ENCODE peak calls at places on chromosomes 1 and 21, in ten cellular contexts. One of them, this sample, is unnamed.

GRCh38 chr21:42532466-42533181 is 19.0 kb downstream of the SLC37A1 start:
- DNase-seq in brain microvascular endothelial cell: no peak
- DNase-seq in GM23338: no peak
- DNase-seq in uterus: peak; percentile 65
- DNase-seq in tibial artery: peak; percentile 93
- DNase-seq in thoracic aorta: peak; percentile 28
- DNase-seq in hepatocyte: no peak
- DNase-seq in lower lobe of right lung: peak; percentile 74
- DNase-seq in body of pancreas: peak; percentile 61
- DNase-seq in upper lobe of right lung: peak; percentile 82
- DNase-seq in this sample: peak; percentile 74

GRCh38 chr21:26572668-26573381 is at the start of gene CYYR1:
- DNase-seq in brain microvascular endothelial cell: no peak
- DNase-seq in GM23338: peak; percentile 84
- DNase-seq in uterus: no peak
- DNase-seq in tibial artery: no peak
- DNase-seq in thoracic aorta: no peak
- DNase-seq in hepatocyte: peak; percentile 50
- DNase-seq in lower lobe of right lung: peak; percentile 48
- DNase-seq in body of pancreas: no peak
- DNase-seq in upper lobe of right lung: peak; percentile 62
- DNase-seq in this sample: no peak

GRCh38 chr1:225887030-225887314 is 2.0 kb downstream of the LEFTY1 start:
- DNase-seq in brain microvascular endothelial cell: no peak
- DNase-seq in GM23338: no peak
- DNase-seq in uterus: no peak
- DNase-seq in tibial artery: no peak
- DNase-seq in thoracic aorta: no peak
- DNase-seq in hepatocyte: no peak
- DNase-seq in lower lobe of right lung: no peak
- DNase-seq in body of pancreas: no peak
- DNase-seq in upper lobe of right lung: no peak
- DNase-seq in this sample: no peak

GRCh38 chr1:109151146-109151545 is 37.2 kb downstream of the ELAPOR1 start:
- DNase-seq in brain microvascular endothelial cell: peak; percentile 60
- DNase-seq in GM23338: peak; percentile 46
- DNase-seq in uterus: no peak
- DNase-seq in tibial artery: no peak
- DNase-seq in thoracic aorta: no peak
- DNase-seq in hepatocyte: peak; percentile 56
- DNase-seq in lower lobe of right lung: no peak
- DNase-seq in body of pancreas: peak; percentile 81
- DNase-seq in upper lobe of right lung: no peak
- DNase-seq in this sample: no peak

GRCh38 chr1:151990856-151991198 is 2.8 kb downstream of the S100A10 start:
- DNase-seq in brain microvascular endothelial cell: peak; percentile 77
- DNase-seq in GM23338: no peak
- DNase-seq in uterus: peak; percentile 31
- DNase-seq in tibial artery: no peak
- DNase-seq in thoracic aorta: no peak
- DNase-seq in hepatocyte: peak; percentile 47
- DNase-seq in lower lobe of right lung: no peak
- DNase-seq in body of pancreas: peak; percentile 46
- DNase-seq in upper lobe of right lung: no peak
- DNase-seq in this sample: no peak

GRCh38 chr21:33383056-33383888 is 19.9 kb upstream of the IFNGR2 start:
- DNase-seq in brain microvascular endothelial cell: peak; percentile 91
- DNase-seq in GM23338: peak; percentile 20
- DNase-seq in uterus: peak; percentile 44
- DNase-seq in tibial artery: peak; percentile 76
- DNase-seq in thoracic aorta: no peak
- DNase-seq in hepatocyte: peak; percentile 90
- DNase-seq in lower lobe of right lung: peak; percentile 74
- DNase-seq in body of pancreas: peak; percentile 78
- DNase-seq in upper lobe of right lung: peak; percentile 77
- DNase-seq in this sample: peak; percentile 80

GRCh38 chr1:3055051-3055450 is 14.0 kb upstream of the PRDM16 start:
- DNase-seq in brain microvascular endothelial cell: no peak
- DNase-seq in GM23338: no peak
- DNase-seq in uterus: no peak
- DNase-seq in tibial artery: no peak
- DNase-seq in thoracic aorta: no peak
- DNase-seq in hepatocyte: no peak
- DNase-seq in lower lobe of right lung: no peak
- DNase-seq in body of pancreas: peak; percentile 1
- DNase-seq in upper lobe of right lung: no peak
- DNase-seq in this sample: peak; percentile 64

GRCh38 chr21:24856326-24856725 is 751.0 kb downstream of the MRPL39 start:
- DNase-seq in brain microvascular endothelial cell: no peak
- DNase-seq in GM23338: no peak
- DNase-seq in uterus: no peak
- DNase-seq in tibial artery: no peak
- DNase-seq in thoracic aorta: no peak
- DNase-seq in hepatocyte: no peak
- DNase-seq in lower lobe of right lung: no peak
- DNase-seq in body of pancreas: no peak
- DNase-seq in upper lobe of right lung: no peak
- DNase-seq in this sample: no peak

GRCh38 chr1:58885998-58886397 is 102.2 kb upstream of the JUN start:
- DNase-seq in brain microvascular endothelial cell: no peak
- DNase-seq in GM23338: no peak
- DNase-seq in uterus: no peak
- DNase-seq in tibial artery: peak; percentile 91
- DNase-seq in thoracic aorta: no peak
- DNase-seq in hepatocyte: no peak
- DNase-seq in lower lobe of right lung: no peak
- DNase-seq in body of pancreas: peak; percentile 59
- DNase-seq in upper lobe of right lung: no peak
- DNase-seq in this sample: no peak

GRCh38 chr1:58884706-58885661 is 101.1 kb upstream of the JUN start:
- DNase-seq in brain microvascular endothelial cell: no peak
- DNase-seq in GM23338: no peak
- DNase-seq in uterus: peak; percentile 60
- DNase-seq in tibial artery: no peak
- DNase-seq in thoracic aorta: no peak
- DNase-seq in hepatocyte: peak; percentile 86
- DNase-seq in lower lobe of right lung: no peak
- DNase-seq in body of pancreas: peak; percentile 95
- DNase-seq in upper lobe of right lung: no peak
- DNase-seq in this sample: no peak

GRCh38 chr1:58883037-58883887 is 99.4 kb upstream of the JUN start:
- DNase-seq in brain microvascular endothelial cell: peak; percentile 96
- DNase-seq in GM23338: peak; percentile 16
- DNase-seq in uterus: peak; percentile 59
- DNase-seq in tibial artery: peak; percentile 87
- DNase-seq in thoracic aorta: peak; percentile 55
- DNase-seq in hepatocyte: no peak
- DNase-seq in lower lobe of right lung: peak; percentile 84
- DNase-seq in body of pancreas: peak; percentile 88
- DNase-seq in upper lobe of right lung: peak; percentile 74
- DNase-seq in this sample: no peak

GRCh38 chr1:58882322-58882951 is 98.6 kb upstream of the JUN start:
- DNase-seq in brain microvascular endothelial cell: no peak
- DNase-seq in GM23338: no peak
- DNase-seq in uterus: no peak
- DNase-seq in tibial artery: no peak
- DNase-seq in thoracic aorta: no peak
- DNase-seq in hepatocyte: no peak
- DNase-seq in lower lobe of right lung: no peak
- DNase-seq in body of pancreas: no peak
- DNase-seq in upper lobe of right lung: no peak
- DNase-seq in this sample: no peak

GRCh38 chr1:58883888-58884482 is 100.1 kb upstream of the JUN start:
- DNase-seq in brain microvascular endothelial cell: no peak
- DNase-seq in GM23338: no peak
- DNase-seq in uterus: no peak
- DNase-seq in tibial artery: no peak
- DNase-seq in thoracic aorta: no peak
- DNase-seq in hepatocyte: no peak
- DNase-seq in lower lobe of right lung: no peak
- DNase-seq in body of pancreas: peak; percentile 62
- DNase-seq in upper lobe of right lung: no peak
- DNase-seq in this sample: no peak
- H3K27ac ChIP-seq in brain microvascular endothelial cell: peak overlapping the region; percentile 82
- H3K27ac ChIP-seq in GM23338: no peak overlapping the region
- H3K27ac ChIP-seq in uterus: no peak overlapping the region
- H3K27ac ChIP-seq in tibial artery: peak overlapping the region; percentile 84
- H3K27ac ChIP-seq in thoracic aorta: peak overlapping the region; percentile 83
- H3K27ac ChIP-seq in hepatocyte: peak overlapping the region; percentile 88
- H3K27ac ChIP-seq in lower lobe of right lung: peak overlapping the region; percentile 61
- H3K27ac ChIP-seq in body of pancreas: peak overlapping the region; percentile 86
- H3K27ac ChIP-seq in upper lobe of right lung: peak overlapping the region; percentile 78
- H3K27ac ChIP-seq in this sample: peak overlapping the region; percentile 82

GRCh38 chr1:112712191-112712590 is 2.9 kb downstream of the PPM1J start:
- DNase-seq in brain microvascular endothelial cell: no peak
- DNase-seq in GM23338: no peak
- DNase-seq in uterus: no peak
- DNase-seq in tibial artery: peak; percentile 38
- DNase-seq in thoracic aorta: no peak
- DNase-seq in hepatocyte: no peak
- DNase-seq in lower lobe of right lung: no peak
- DNase-seq in body of pancreas: no peak
- DNase-seq in upper lobe of right lung: no peak
- DNase-seq in this sample: peak; percentile 60

GRCh38 chr1:112711041-112711440 is 4.1 kb downstream of the PPM1J start:
- DNase-seq in brain microvascular endothelial cell: no peak
- DNase-seq in GM23338: peak; percentile 52
- DNase-seq in uterus: no peak
- DNase-seq in tibial artery: peak; percentile 59
- DNase-seq in thoracic aorta: no peak
- DNase-seq in hepatocyte: no peak
- DNase-seq in lower lobe of right lung: no peak
- DNase-seq in body of pancreas: no peak
- DNase-seq in upper lobe of right lung: no peak
- DNase-seq in this sample: peak; percentile 73

GRCh38 chr1:112710159-112710558 is 3.2 kb upstream of the RHOC start:
- DNase-seq in brain microvascular endothelial cell: no peak
- DNase-seq in GM23338: no peak
- DNase-seq in uterus: no peak
- DNase-seq in tibial artery: no peak
- DNase-seq in thoracic aorta: no peak
- DNase-seq in hepatocyte: no peak
- DNase-seq in lower lobe of right lung: no peak
- DNase-seq in body of pancreas: no peak
- DNase-seq in upper lobe of right lung: no peak
- DNase-seq in this sample: no peak

GRCh38 chr1:112711672-112712071 is 3.5 kb downstream of the PPM1J start:
- DNase-seq in brain microvascular endothelial cell: no peak
- DNase-seq in GM23338: no peak
- DNase-seq in uterus: no peak
- DNase-seq in tibial artery: no peak
- DNase-seq in thoracic aorta: no peak
- DNase-seq in hepatocyte: no peak
- DNase-seq in lower lobe of right lung: no peak
- DNase-seq in body of pancreas: no peak
- DNase-seq in upper lobe of right lung: no peak
- DNase-seq in this sample: peak; percentile 65

DNA sequence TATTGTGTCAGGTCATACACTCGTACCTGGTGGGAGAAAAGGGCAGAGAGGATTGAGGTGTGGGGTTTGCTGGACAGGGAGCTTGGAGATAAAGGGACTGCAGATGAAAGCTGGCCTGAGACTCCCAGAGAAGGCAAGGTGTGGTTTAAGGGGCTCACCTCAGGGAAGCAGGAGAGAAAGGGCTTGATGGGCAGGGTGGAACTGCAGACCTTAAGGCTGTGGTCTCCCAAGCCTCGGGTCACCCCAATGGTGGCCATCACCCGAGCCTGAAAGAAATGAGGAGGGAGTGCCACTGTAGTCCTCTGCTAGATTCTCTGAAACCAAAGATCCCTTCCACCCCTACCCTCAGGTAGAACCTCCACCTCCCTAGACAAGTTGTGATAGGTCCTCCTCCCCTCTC is 3.7 kb upstream of the RHOC start:
- DNase-seq in brain microvascular endothelial cell: no peak
- DNase-seq in GM23338: no peak
- DNase-seq in uterus: no peak
- DNase-seq in tibial artery: no peak
- DNase-seq in thoracic aorta: no peak
- DNase-seq in hepatocyte: no peak
- DNase-seq in lower lobe of right lung: no peak
- DNase-seq in body of pancreas: no peak
- DNase-seq in upper lobe of right lung: no peak
- DNase-seq in this sample: peak; percentile 56
- H3K4me3 ChIP-seq in brain microvascular endothelial cell: no peak overlapping the region
- H3K4me3 ChIP-seq in GM23338: no peak overlapping the region
- H3K4me3 ChIP-seq in uterus: no peak overlapping the region
- H3K4me3 ChIP-seq in tibial artery: no peak overlapping the region
- H3K4me3 ChIP-seq in thoracic aorta: no peak overlapping the region
- H3K4me3 ChIP-seq in hepatocyte: no peak overlapping the region
- H3K4me3 ChIP-seq in lower lobe of right lung: no peak overlapping the region
- H3K4me3 ChIP-seq in body of pancreas: no peak overlapping the region
- H3K4me3 ChIP-seq in upper lobe of right lung: no peak overlapping the region
- H3K4me3 ChIP-seq in this sample: no peak overlapping the region

GRCh38 chr1:190416239-190416638 is 61.4 kb downstream of the BRINP3 start:
- DNase-seq in brain microvascular endothelial cell: no peak
- DNase-seq in GM23338: peak; percentile 42
- DNase-seq in uterus: no peak
- DNase-seq in tibial artery: no peak
- DNase-seq in thoracic aorta: no peak
- DNase-seq in hepatocyte: no peak
- DNase-seq in lower lobe of right lung: no peak
- DNase-seq in body of pancreas: no peak
- DNase-seq in upper lobe of right lung: no peak
- DNase-seq in this sample: no peak
- TF ChIP-seq CTCF in brain microvascular endothelial cell: peak; percentile 11
- TF ChIP-seq CTCF in GM23338: peak; percentile 27
- TF ChIP-seq CTCF in uterus: no peak
- TF ChIP-seq CTCF in tibial artery: no peak
- TF ChIP-seq CTCF in thoracic aorta: no peak
- TF ChIP-seq CTCF in hepatocyte: peak; percentile 9
- TF ChIP-seq CTCF in lower lobe of right lung: no peak
- TF ChIP-seq CTCF in body of pancreas: no peak
- TF ChIP-seq CTCF in upper lobe of right lung: no peak
- TF ChIP-seq CTCF in this sample: no peak

DNA sequence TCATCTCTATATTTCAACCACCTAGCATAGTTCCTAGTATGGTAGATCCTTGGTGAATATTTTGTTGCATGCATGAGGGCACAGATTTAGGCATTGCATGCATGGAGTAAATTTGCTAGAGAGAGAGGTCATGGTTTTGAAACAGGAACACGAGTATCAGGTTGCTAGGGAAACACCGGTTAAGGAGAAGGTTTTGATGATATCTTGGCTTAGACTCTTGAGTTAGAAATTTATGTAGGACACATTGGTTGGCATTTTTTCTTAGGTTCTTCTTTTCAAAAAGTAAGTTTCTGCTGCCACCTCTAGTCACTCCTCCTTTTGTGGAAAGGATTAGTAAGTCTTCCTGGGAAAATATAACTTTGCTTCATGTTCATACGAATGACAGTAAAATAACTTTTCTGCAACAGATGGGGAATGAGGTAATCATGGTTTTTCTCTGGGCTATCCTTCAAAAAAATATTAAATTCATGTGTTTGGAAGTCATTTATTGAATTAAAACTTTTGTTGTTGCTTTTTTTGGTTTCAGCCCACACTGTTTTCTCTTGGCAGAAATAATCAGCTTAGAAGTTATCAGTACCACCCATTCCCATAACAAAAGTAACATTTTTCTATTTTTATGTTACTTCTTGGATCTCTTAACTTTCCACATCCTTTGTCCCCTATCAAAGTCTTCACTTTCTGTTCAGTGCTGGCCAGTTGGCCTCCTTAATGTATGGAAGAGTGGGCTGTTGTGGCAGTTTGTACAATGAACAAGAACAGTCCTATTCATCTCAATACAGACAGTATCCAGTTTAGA is 97.3 kb downstream of the PLA2G4A start:
- DNase-seq in brain microvascular endothelial cell: no peak
- DNase-seq in GM23338: no peak
- DNase-seq in uterus: no peak
- DNase-seq in tibial artery: no peak
- DNase-seq in thoracic aorta: no peak
- DNase-seq in hepatocyte: no peak
- DNase-seq in lower lobe of right lung: no peak
- DNase-seq in body of pancreas: no peak
- DNase-seq in upper lobe of right lung: no peak
- DNase-seq in this sample: no peak
- H3K27ac ChIP-seq in brain microvascular endothelial cell: no peak overlapping the region
- H3K27ac ChIP-seq in GM23338: no peak overlapping the region
- H3K27ac ChIP-seq in uterus: no peak overlapping the region
- H3K27ac ChIP-seq in tibial artery: no peak overlapping the region
- H3K27ac ChIP-seq in thoracic aorta: no peak overlapping the region
- H3K27ac ChIP-seq in hepatocyte: no peak overlapping the region
- H3K27ac ChIP-seq in lower lobe of right lung: no peak overlapping the region
- H3K27ac ChIP-seq in body of pancreas: no peak overlapping the region
- H3K27ac ChIP-seq in upper lobe of right lung: no peak overlapping the region
- H3K27ac ChIP-seq in this sample: peak overlapping the region; percentile 49

This sample was measured in coronary artery.